ENCODE peak calls at places on chromosomes 13 and 19, in eight cellular contexts. Z is tibial nerve, F is stomach, Q is heart left ventricle, N is thoracic aorta, C is OCI-LY7, O is body of pancreas, R is breast epithelium. A is an unnamed sample.
A peak's percentile ranks its signal among the peaks of the same experiment; 100 is the strongest.

GRCh38 chr19:18896421-18896841 is 473 bp upstream of the CERS1 start:
- DNase-seq in Z (no peak), F (no peak), Q (no peak), N (no peak), C (no peak), O (no peak), R (no peak), A (no peak)

GRCh38 chr19:48552406-48553322 is 692 bp downstream of the SULT2B1 start:
- DNase-seq in Z (no peak), F (no peak), Q (no peak), N (no peak), C (no peak), O (no peak), R (no peak), A (no peak)

GRCh38 chr19:44498988-44499387 is 1.3 kb downstream of the ZNF180 start:
- DNase-seq in Z (no peak), F (no peak), Q (no peak), N (no peak), C (no peak), O (no peak), R (no peak), A (no peak)

GRCh38 chr13:112859128-112859816 is 109.7 kb upstream of the MCF2L start:
- DNase-seq in Z (no peak), F (no peak), Q (no peak), N (no peak), C (no peak), O (no peak), R (no peak), A (no peak)

GRCh38 chr13:114230575-114230974 is 4.1 kb upstream of the CDC16 start:
- DNase-seq in Z (no peak), F (no peak), Q (no peak), N (no peak), C (no peak), O (no peak), R (no peak), A (no peak)

GRCh38 chr13:95752677-95753076 is 75.7 kb downstream of the DNAJC3 start:
- DNase-seq in Z (no peak), F (no peak), Q (no peak), N (no peak), C (no peak), O (no peak), R (no peak), A (no peak)

GRCh38 chr13:66266761-66267160 is 963.4 kb downstream of the PCDH9 start:
- DNase-seq in Z (no peak), F (no peak), Q (no peak), N (no peak), C (no peak), O (no peak), R (no peak), A (no peak)

GRCh38 chr13:27355894-27356293 is 68.5 kb upstream of the GTF3A start:
- DNase-seq in Z (no peak), F (no peak), Q (no peak), N (no peak), C (no peak), O (no peak), R (no peak), A (no peak)

GRCh38 chr19:7145494-7145893 is 76.0 kb downstream of the ZNF557 start:
- DNase-seq in Z (no peak), F (no peak), Q (no peak), N (no peak), C (no peak), O (no peak), R (no peak), A (no peak)

GRCh38 chr13:73933795-73934194 is 200.4 kb downstream of the KLF12 start:
- DNase-seq in Z (no peak), F (no peak), Q (no peak), N (no peak), C (no peak), O (no peak), R (no peak), A (no peak)

GRCh38 chr13:59230484-59231264 is 933.1 kb downstream of the DIAPH3 start:
- DNase-seq in Z (no peak), F (no peak), Q (no peak), N (no peak), C (no peak), O (no peak), R (no peak), A (no peak)

GRCh38 chr19:49843265-49843664 is 7.7 kb upstream of the PTOV1 start:
- DNase-seq in Z (no peak), F (no peak), Q (no peak), N (no peak), C (peak; percentile 45), O (no peak), R (no peak), A (no peak)

GRCh38 chr13:90947976-90948375 is 399.5 kb upstream of the MIR17HG start:
- DNase-seq in Z (no peak), F (no peak), Q (no peak), N (no peak), C (no peak), O (no peak), R (no peak), A (no peak)

GRCh38 chr19:3701200-3701599 is 932 bp upstream of the PIP5K1C start:
- DNase-seq in Z (no peak), F (no peak), Q (no peak), N (no peak), C (no peak), O (no peak), R (no peak), A (no peak)

GRCh38 chr19:15463865-15464371 is 426 bp downstream of the RASAL3 start:
- DNase-seq in Z (no peak), F (peak; percentile 51), Q (no peak), N (no peak), C (peak; percentile 85), O (no peak), R (no peak), A (no peak)

GRCh38 chr13:75470676-75471075 is 11.3 kb downstream of the TBC1D4 start:
- DNase-seq in Z (no peak), F (no peak), Q (no peak), N (no peak), C (no peak), O (no peak), R (no peak), A (no peak)

GRCh38 chr13:106349080-106349841 is 186.2 kb downstream of the EFNB2 start:
- DNase-seq in Z (no peak), F (peak; percentile 69), Q (no peak), N (no peak), C (no peak), O (peak; percentile 35), R (no peak), A (no peak)

GRCh38 chr19:29807178-29807577 is 4.6 kb upstream of the CCNE1 start:
- DNase-seq in Z (no peak), F (no peak), Q (no peak), N (no peak), C (no peak), O (no peak), R (no peak), A (no peak)

GRCh38 chr13:84645196-84646071 is 763.2 kb upstream of the SLITRK1 start:
- DNase-seq in Z (no peak), F (no peak), Q (no peak), N (no peak), C (no peak), O (peak; percentile 6), R (no peak), A (no peak)

GRCh38 chr13:76991432-76991795 is 467 bp upstream of the CLN5 start:
- DNase-seq in Z (no peak), F (peak; percentile 42), Q (no peak), N (peak; percentile 15), C (no peak), O (peak; percentile 24), R (peak; percentile 46), A (peak; percentile 77)

GRCh38 chr19:2575734-2576481 is 100.0 kb downstream of the GADD45B start:
- DNase-seq in Z (peak; percentile 84), F (peak; percentile 66), Q (peak; percentile 90), N (peak; percentile 70), C (no peak), O (peak; percentile 48), R (peak; percentile 70), A (peak; percentile 99)

GRCh38 chr13:98068511-98068910 is 74.4 kb upstream of the FARP1 start:
- DNase-seq in Z (no peak), F (no peak), Q (no peak), N (no peak), C (no peak), O (no peak), R (no peak), A (no peak)

GRCh38 chr19:34505321-34506025 is 23.9 kb downstream of the WTIP start:
- DNase-seq in Z (no peak), F (no peak), Q (no peak), N (no peak), C (no peak), O (no peak), R (peak; percentile 11), A (no peak)
- H3K4me3 ChIP-seq in Z (no peak overlapping the region), F (no peak overlapping the region), Q (no peak overlapping the region), N (no peak overlapping the region), C (no peak overlapping the region), O (no peak overlapping the region), R (no peak overlapping the region), A (no peak overlapping the region)

DNA sequence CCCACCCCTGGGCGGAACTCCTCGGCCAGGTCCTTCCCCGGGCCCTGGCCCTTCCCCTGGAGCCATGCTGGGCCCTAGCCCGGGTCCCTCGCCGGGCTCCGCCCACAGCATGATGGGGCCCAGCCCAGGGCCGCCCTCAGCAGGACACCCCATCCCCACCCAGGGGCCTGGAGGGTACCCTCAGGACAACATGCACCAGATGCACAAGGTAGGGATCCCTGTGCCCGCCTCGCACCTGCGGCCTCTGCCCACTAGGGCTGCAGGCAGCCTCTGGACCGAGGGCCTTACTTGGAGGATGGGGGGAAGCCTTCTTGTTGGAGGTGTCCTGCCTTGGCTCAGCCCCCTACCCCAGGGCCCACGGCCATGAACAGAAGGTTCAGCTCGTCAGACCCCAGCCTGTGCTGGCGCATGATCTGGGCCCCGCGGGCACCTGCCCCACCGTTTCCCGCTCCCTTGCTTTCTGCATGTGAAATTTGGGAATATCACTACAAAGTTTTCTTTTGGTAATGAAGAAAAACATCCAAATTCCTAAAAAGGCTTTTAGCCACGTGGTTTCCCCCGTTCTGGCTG is 23.4 kb downstream of the SMARCA4 start:
- DNase-seq in Z (no peak), F (no peak), Q (peak; percentile 34), N (no peak), C (no peak), O (no peak), R (no peak), A (no peak)
- TF ChIP-seq CTCF in Z (no peak), F (no peak), Q (no peak), N (no peak), C (no peak), O (no peak), R (no peak), A (no peak)

DNA sequence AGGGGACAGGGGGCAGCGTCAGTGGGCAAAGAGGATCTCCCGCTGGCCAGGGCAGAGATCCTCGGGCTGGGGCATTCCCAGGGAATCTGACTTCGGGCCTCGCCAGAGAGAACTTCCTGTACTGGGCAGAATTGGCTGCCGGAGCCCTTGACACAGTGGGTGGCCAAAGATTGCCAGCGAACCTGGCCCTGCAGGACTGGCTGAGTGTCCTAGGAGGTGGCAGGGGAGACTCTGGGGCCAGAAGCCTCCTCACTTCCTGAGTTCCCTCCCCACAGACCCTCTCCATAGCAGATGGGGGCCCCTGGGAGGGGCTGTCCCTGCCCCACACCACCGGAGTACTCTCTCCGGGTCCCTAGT is 19.3 kb downstream of the DPP9 start:
- DNase-seq in Z (no peak), F (no peak), Q (no peak), N (no peak), C (no peak), O (no peak), R (no peak), A (no peak)
- H3K27ac ChIP-seq in Z (no peak overlapping the region), F (no peak overlapping the region), Q (peak overlapping the region; percentile 40), N (no peak overlapping the region), C (no peak overlapping the region), O (peak overlapping the region; percentile 79), R (no peak overlapping the region), A (no peak overlapping the region)

GRCh38 chr19:1268392-1269064 is 604 bp upstream of the CIRBP start:
- DNase-seq in Z (no peak), F (no peak), Q (no peak), N (no peak), C (no peak), O (peak; percentile 14), R (no peak), A (peak; percentile 85)
- H3K4me3 ChIP-seq in Z (peak overlapping the region; percentile 3), F (peak overlapping the region; percentile 83), Q (peak overlapping the region; percentile 63), N (peak overlapping the region; percentile 84), C (peak overlapping the region; percentile 82), O (no peak overlapping the region), R (peak overlapping the region; percentile 78), A (peak overlapping the region; percentile 92)